ENCODE peak calls at places on chromosomes 4 and X, in six cellular contexts. A is GM04504; N is small intestine; T is kidney; E is NCI-H510A; W is stimulated activated CD8-positive, alpha-beta memory T cell treated with anti-CD3 and anti-CD28 coated beads, Interleukin-15, amount 100 ng/mL, for 4 hours. K is an unnamed sample.

GRCh38 chrX:41796050-41796449 is 72.1 kb downstream of the GPR82 start:
- DNase-seq in T (no peak), N (no peak), A (no peak), E (no peak), W (no peak), K (no peak)

GRCh38 chr4:176063718-176064117 is 1.9 kb upstream of the WDR17 start:
- DNase-seq in W (no peak), A (no peak), T (peak), E (no peak), N (no peak), K (no peak)

GRCh38 chrX:13311560-13311959 is 8.3 kb downstream of the ATXN3L start:
- DNase-seq in A (no peak), N (no peak), E (no peak), T (no peak), W (no peak), K (no peak)

GRCh38 chr4:169492436-169493163 is 119.8 kb downstream of the NEK1 start:
- DNase-seq in T (no peak), W (no peak), E (no peak), N (peak), A (peak), K (peak)

GRCh38 chr4:78288327-78288726 is 231.2 kb downstream of the FRAS1 start:
- DNase-seq in A (no peak), W (no peak), T (no peak), N (no peak), E (no peak), K (no peak)

GRCh38 chr4:165906272-165906671 is 33.2 kb downstream of the TLL1 start:
- DNase-seq in N (no peak), A (no peak), W (no peak), E (no peak), T (no peak), K (no peak)

GRCh38 chr4:67288964-67289363 is 256.3 kb downstream of the CENPC start:
- DNase-seq in E (peak), T (no peak), N (no peak), W (no peak), A (no peak), K (peak)

GRCh38 chr4:78179188-78179587 is 122.1 kb downstream of the FRAS1 start:
- DNase-seq in A (no peak), N (no peak), T (no peak), E (no peak), W (no peak), K (no peak)

GRCh38 chr4:108060164-108060563 is 70.5 kb downstream of the HADH start:
- DNase-seq in A (peak), T (no peak), W (no peak), N (peak), E (no peak), K (no peak)

GRCh38 chr4:186032259-186032658 is 36.7 kb upstream of the TLR3 start:
- DNase-seq in N (no peak), E (no peak), A (no peak), T (no peak), W (no peak), K (no peak)

GRCh38 chr4:24770111-24770584 is 25.2 kb upstream of the SOD3 start:
- DNase-seq in W (no peak), N (no peak), T (no peak), E (no peak), A (peak), K (no peak)